ENCODE peak calls at places on chromosomes 6 and 20, in six cellular contexts. Q, I, V, D, E and B are unnamed samples.

GRCh38 chr6:28941681-28942448 is 18.1 kb upstream of the TRIM27 start:
- DNase-seq in Q (no peak), I (peak), V (no peak), D (no peak), E (no peak), B (peak)

GRCh38 chr6:2899596-2899995 is 3.5 kb downstream of the SERPINB9 start:
- DNase-seq in Q (no peak), I (no peak), V (no peak), D (no peak), E (no peak), B (no peak)

GRCh38 chr20:61529354-61529753 is 277.3 kb downstream of the CDH4 start:
- DNase-seq in Q (no peak), I (no peak), V (peak), D (no peak), E (no peak), B (no peak)

GRCh38 chr20:22796465-22797077 is 212.2 kb upstream of the FOXA2 start:
- DNase-seq in Q (peak), I (no peak), V (no peak), D (peak), E (peak), B (no peak)

GRCh38 chr6:48315915-48316314 is 204.9 kb upstream of the PTCHD4 start:
- DNase-seq in Q (no peak), I (no peak), V (no peak), D (no peak), E (no peak), B (no peak)

GRCh38 chr6:165671222-165671715 is 8.2 kb upstream of the PDE10A start:
- DNase-seq in Q (no peak), I (no peak), V (no peak), D (no peak), E (no peak), B (no peak)

GRCh38 chr6:17836298-17836697 is 129.6 kb upstream of the NUP153 start:
- DNase-seq in Q (no peak), I (no peak), V (no peak), D (no peak), E (no peak), B (no peak)

GRCh38 chr6:169188051-169188863 is 65.4 kb downstream of the THBS2 start:
- DNase-seq in Q (peak), I (no peak), V (no peak), D (peak), E (peak), B (no peak)

GRCh38 chr6:33779895-33780294 is 9.0 kb downstream of the LEMD2 start:
- DNase-seq in Q (no peak), I (no peak), V (no peak), D (no peak), E (no peak), B (no peak)

GRCh38 chr20:49483018-49483705 is 694 bp upstream of the KCNB1 start:
- DNase-seq in Q (no peak), I (no peak), V (no peak), D (no peak), E (no peak), B (peak)

GRCh38 chr6:149545258-149545753 is 537 bp downstream of the PPIL4 start:
- DNase-seq in Q (peak), I (peak), V (no peak), D (peak), E (peak), B (peak)

GRCh38 chr6:165774903-165775608 is 112.0 kb upstream of the PDE10A start:
- DNase-seq in Q (no peak), I (peak), V (no peak), D (peak), E (peak), B (peak)

GRCh38 chr6:108968325-108968724 is 120.1 kb downstream of the ARMC2 start:
- DNase-seq in Q (no peak), I (peak), V (no peak), D (no peak), E (no peak), B (no peak)
- TF ChIP-seq CTCF in Q (no peak), I (no peak), V (no peak), D (no peak), E (no peak), B (no peak)

GRCh38 chr20:3172933-3173581 is at the start of gene LZTS3:
- DNase-seq in Q (no peak), I (peak), V (no peak), D (peak), E (peak), B (peak)

GRCh38 chr20:3174442-3175263 is 1.3 kb upstream of the LZTS3 start:
- DNase-seq in Q (no peak), I (no peak), V (no peak), D (peak), E (no peak), B (no peak)

GRCh38 chr20:3175270-3175669 is 1.9 kb upstream of the LZTS3 start:
- DNase-seq in Q (no peak), I (no peak), V (no peak), D (no peak), E (no peak), B (no peak)

GRCh38 chr20:3172126-3172932 is 1.0 kb downstream of the LZTS3 start:
- DNase-seq in Q (no peak), I (no peak), V (no peak), D (no peak), E (no peak), B (no peak)

GRCh38 chr20:3173582-3174441 is 463 bp upstream of the LZTS3 start:
- DNase-seq in Q (peak), I (peak), V (no peak), D (peak), E (peak), B (peak)
- TF ChIP-seq CTCF in Q (no peak), I (no peak), V (peak), D (peak), E (no peak), B (peak)

GRCh38 chr20:51799586-51799985 is 2.7 kb downstream of the SALL4 start:
- DNase-seq in Q (no peak), I (no peak), V (no peak), D (no peak), E (no peak), B (no peak)

GRCh38 chr20:51800132-51800721 is 2.1 kb downstream of the SALL4 start:
- DNase-seq in Q (no peak), I (peak), V (no peak), D (peak), E (no peak), B (peak)

GRCh38 chr20:51800769-51801219 is 1.5 kb downstream of the SALL4 start:
- DNase-seq in Q (no peak), I (no peak), V (no peak), D (peak), E (no peak), B (peak)

GRCh38 chr20:51802170-51802745 is at the start of gene SALL4:
- DNase-seq in Q (no peak), I (peak), V (no peak), D (no peak), E (peak), B (peak)

DNA sequence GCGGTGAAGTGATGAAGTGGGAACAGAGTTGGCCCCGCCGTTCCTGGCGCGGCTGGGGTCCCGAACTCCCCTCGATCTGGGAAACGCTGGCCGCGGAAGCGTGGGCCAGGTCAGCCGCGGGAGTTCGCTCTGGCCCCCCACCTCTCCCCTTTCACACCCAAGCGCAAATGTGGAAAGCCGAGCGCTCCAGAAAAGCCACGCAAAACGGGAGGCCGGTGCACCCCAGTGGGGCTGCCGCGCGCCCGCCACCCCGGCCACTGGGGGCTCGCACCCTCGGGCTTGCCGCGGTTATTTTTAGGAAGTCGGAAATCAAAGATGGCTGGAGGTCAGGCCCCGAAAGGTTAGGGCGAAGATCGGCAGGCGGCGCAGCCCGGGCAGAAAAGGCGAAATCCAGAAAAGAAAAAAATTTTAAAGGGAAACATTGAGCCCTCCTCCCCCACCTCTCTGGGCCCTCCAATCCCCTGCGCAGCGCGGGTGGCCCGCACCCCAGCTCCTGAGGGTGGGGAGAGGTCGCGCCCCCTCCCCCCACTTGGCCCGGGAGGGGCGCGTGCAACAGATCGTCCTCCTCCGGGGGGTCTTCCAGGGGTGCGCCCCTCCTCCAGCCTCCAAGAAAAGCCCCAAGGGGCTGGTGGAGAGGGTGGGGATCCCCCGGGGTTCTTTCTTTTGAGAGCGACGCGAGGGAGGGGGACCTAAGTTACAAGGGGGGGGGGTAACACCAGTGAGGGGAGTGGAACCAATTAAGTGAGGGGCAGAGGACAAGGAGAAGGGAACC is 915 bp downstream of the SALL4 start:
- DNase-seq in Q (no peak), I (peak), V (no peak), D (no peak), E (no peak), B (peak)
- TF ChIP-seq CTCF in Q (peak), I (no peak), V (peak), D (peak), E (no peak), B (no peak)

GRCh38 chr6:157964139-157964538 is 17.5 kb upstream of the SYNJ2 start:
- DNase-seq in Q (no peak), I (no peak), V (no peak), D (no peak), E (no peak), B (no peak)
- TF ChIP-seq CTCF in Q (no peak), I (no peak), V (no peak), D (no peak), E (no peak), B (no peak)

DNA sequence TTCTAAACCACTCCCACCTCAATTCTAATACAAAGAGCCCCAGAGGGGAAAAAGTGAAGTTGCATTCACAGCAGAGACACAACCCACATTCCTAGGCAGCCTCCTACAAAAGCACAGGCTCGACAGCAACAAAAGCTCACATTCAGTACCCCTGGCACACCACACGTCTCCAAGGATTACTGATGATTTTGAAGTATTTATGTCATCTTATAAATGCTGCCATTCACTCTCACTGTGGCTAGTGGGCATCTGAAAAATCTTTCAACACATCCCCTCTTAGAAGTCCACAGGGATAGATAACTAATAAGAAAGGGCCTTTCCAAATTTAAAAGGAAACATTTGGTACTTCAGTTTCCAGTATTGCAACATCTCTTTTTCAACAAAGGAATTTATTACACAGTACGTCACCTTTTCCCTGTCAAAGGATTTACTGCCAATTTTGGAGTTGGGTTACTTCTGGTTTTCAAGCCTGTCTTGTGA is 146.7 kb downstream of the TASP1 start:
- DNase-seq in Q (peak), I (peak), V (no peak), D (peak), E (peak), B (peak)
- TF ChIP-seq CTCF in Q (peak), I (no peak), V (no peak), D (no peak), E (no peak), B (no peak)

GRCh38 chr6:51569594-51569993 is 517.8 kb downstream of the PKHD1 start:
- DNase-seq in Q (no peak), I (no peak), V (no peak), D (no peak), E (no peak), B (no peak)
- TF ChIP-seq CTCF in Q (no peak), I (no peak), V (peak), D (no peak), E (no peak), B (no peak)

GRCh38 chr20:11582073-11582472 is 335.6 kb upstream of the BTBD3 start:
- DNase-seq in Q (no peak), I (no peak), V (no peak), D (peak), E (peak), B (no peak)

GRCh38 chr20:11581271-11581670 is 336.4 kb upstream of the BTBD3 start:
- DNase-seq in Q (no peak), I (no peak), V (no peak), D (no peak), E (no peak), B (no peak)

GRCh38 chr20:11588875-11589274 is 328.8 kb upstream of the BTBD3 start:
- DNase-seq in Q (no peak), I (no peak), V (no peak), D (no peak), E (no peak), B (no peak)

DNA sequence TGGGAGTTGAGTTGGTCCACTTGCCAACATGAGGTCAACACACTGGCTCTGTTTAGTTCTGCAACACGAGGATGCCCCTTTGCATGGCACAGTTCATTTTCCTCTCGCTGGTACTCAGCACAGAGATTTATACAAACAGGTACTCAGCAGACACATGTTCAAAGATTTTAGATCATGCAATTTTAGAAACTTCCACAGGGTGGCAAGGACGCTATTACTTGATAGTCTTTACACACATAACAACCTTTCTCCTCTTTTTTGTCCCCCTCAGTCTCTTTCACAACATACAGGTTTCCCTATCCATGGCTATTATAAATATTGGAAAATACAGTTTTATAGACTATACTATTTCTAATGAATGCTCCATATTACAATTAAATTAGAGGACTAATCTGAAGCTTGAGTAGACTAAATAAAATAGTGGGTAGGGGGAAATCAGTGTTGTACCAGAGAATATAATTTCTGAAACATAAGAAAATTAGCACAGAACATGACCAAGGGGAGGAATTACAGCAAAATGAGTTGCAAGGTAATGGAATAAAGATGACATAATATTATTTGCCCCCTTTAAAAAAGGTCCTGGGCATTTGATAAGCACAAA is 331.8 kb upstream of the BTBD3 start:
- DNase-seq in Q (no peak), I (no peak), V (no peak), D (peak), E (peak), B (no peak)
- TF ChIP-seq CTCF in Q (peak), I (peak), V (peak), D (peak), E (peak), B (peak)

GRCh38 chr6:8066108-8066507 is 1.9 kb upstream of the BLOC1S5 start:
- DNase-seq in Q (no peak), I (no peak), V (no peak), D (no peak), E (no peak), B (no peak)
- TF ChIP-seq CTCF in Q (no peak), I (no peak), V (no peak), D (peak), E (no peak), B (no peak)

DNA sequence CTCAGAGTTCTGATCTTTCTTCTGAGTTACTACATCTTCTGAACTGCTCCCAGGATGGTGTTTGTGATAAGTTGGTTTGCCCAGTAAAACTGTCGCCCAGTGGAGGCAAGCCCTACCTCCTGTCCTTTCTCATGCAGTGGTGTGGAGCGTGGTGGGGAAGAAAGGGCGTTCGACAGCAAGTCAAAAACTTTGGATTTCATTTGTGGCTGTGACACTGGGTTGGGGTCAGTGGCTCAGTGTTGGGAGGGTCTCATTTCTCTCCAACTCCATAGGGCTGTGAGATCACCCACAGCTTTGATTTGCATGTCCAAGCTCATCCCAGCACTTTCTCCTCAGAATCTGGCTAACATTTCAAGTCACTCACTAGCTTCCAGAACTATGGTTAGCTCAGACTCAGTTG is 17.5 kb upstream of the SLC22A2 start:
- DNase-seq in Q (no peak), I (no peak), V (no peak), D (no peak), E (no peak), B (no peak)
- TF ChIP-seq CTCF in Q (no peak), I (no peak), V (no peak), D (no peak), E (no peak), B (no peak)

GRCh38 chr20:54199721-54200176 is 8.1 kb upstream of the PFDN4 start:
- DNase-seq in Q (peak), I (peak), V (no peak), D (peak), E (no peak), B (peak)

GRCh38 chr20:54195483-54196472 is 12.1 kb upstream of the PFDN4 start:
- DNase-seq in Q (no peak), I (no peak), V (no peak), D (no peak), E (no peak), B (no peak)

GRCh38 chr20:54200487-54201267 is 7.2 kb upstream of the PFDN4 start:
- DNase-seq in Q (no peak), I (no peak), V (no peak), D (no peak), E (no peak), B (no peak)

GRCh38 chr20:54199283-54199682 is 8.6 kb upstream of the PFDN4 start:
- DNase-seq in Q (no peak), I (no peak), V (no peak), D (no peak), E (no peak), B (no peak)

GRCh38 chr20:54197621-54198604 is 10.0 kb upstream of the PFDN4 start:
- DNase-seq in Q (no peak), I (no peak), V (no peak), D (peak), E (no peak), B (no peak)
- TF ChIP-seq CTCF in Q (peak), I (no peak), V (peak), D (peak), E (peak), B (no peak)